ENCODE peak calls at places on chromosomes 12 and 14, in ten cellular contexts. One of them, this sample, is unnamed.

GRCh38 chr12:716506-716905 is 35.9 kb upstream of the WNK1 start:
- DNase-seq in uterus: peak; percentile 51
- DNase-seq in gastrocnemius medialis: no peak
- DNase-seq in A549: no peak
- DNase-seq in erythroblast: peak; percentile 62
- DNase-seq in heart left ventricle: no peak
- DNase-seq in breast epithelium: no peak
- DNase-seq in transverse colon: no peak
- DNase-seq in tibial nerve: no peak
- DNase-seq in stomach: no peak
- DNase-seq in this sample: no peak

GRCh38 chr12:43937947-43938346 is 102.1 kb downstream of the TMEM117 start:
- DNase-seq in uterus: no peak
- DNase-seq in gastrocnemius medialis: no peak
- DNase-seq in A549: peak; percentile 16
- DNase-seq in erythroblast: peak; percentile 9
- DNase-seq in heart left ventricle: no peak
- DNase-seq in breast epithelium: no peak
- DNase-seq in transverse colon: no peak
- DNase-seq in tibial nerve: no peak
- DNase-seq in stomach: no peak
- DNase-seq in this sample: no peak

GRCh38 chr14:92928961-92929688 is 6.2 kb downstream of the CHGA start:
- DNase-seq in uterus: no peak
- DNase-seq in gastrocnemius medialis: no peak
- DNase-seq in A549: no peak
- DNase-seq in erythroblast: no peak
- DNase-seq in heart left ventricle: no peak
- DNase-seq in breast epithelium: no peak
- DNase-seq in transverse colon: no peak
- DNase-seq in tibial nerve: no peak
- DNase-seq in stomach: no peak
- DNase-seq in this sample: no peak

GRCh38 chr12:95908573-95908972 is 33.8 kb downstream of the CCDC38 start:
- DNase-seq in uterus: no peak
- DNase-seq in gastrocnemius medialis: no peak
- DNase-seq in A549: no peak
- DNase-seq in erythroblast: no peak
- DNase-seq in heart left ventricle: no peak
- DNase-seq in breast epithelium: no peak
- DNase-seq in transverse colon: no peak
- DNase-seq in tibial nerve: no peak
- DNase-seq in stomach: no peak
- DNase-seq in this sample: no peak

GRCh38 chr14:92531151-92531873 is 17.7 kb downstream of the RIN3 start:
- DNase-seq in uterus: no peak
- DNase-seq in gastrocnemius medialis: no peak
- DNase-seq in A549: no peak
- DNase-seq in erythroblast: no peak
- DNase-seq in heart left ventricle: no peak
- DNase-seq in breast epithelium: no peak
- DNase-seq in transverse colon: no peak
- DNase-seq in tibial nerve: no peak
- DNase-seq in stomach: no peak
- DNase-seq in this sample: no peak

GRCh38 chr12:230925-231671 is 17.1 kb upstream of the SLC6A12 start:
- DNase-seq in uterus: peak; percentile 8
- DNase-seq in gastrocnemius medialis: no peak
- DNase-seq in A549: no peak
- DNase-seq in erythroblast: no peak
- DNase-seq in heart left ventricle: no peak
- DNase-seq in breast epithelium: no peak
- DNase-seq in transverse colon: no peak
- DNase-seq in tibial nerve: no peak
- DNase-seq in stomach: no peak
- DNase-seq in this sample: no peak

GRCh38 chr14:85731198-85731597 is 201.3 kb downstream of the FLRT2 start:
- DNase-seq in uterus: peak; percentile 32
- DNase-seq in gastrocnemius medialis: peak; percentile 24
- DNase-seq in A549: no peak
- DNase-seq in erythroblast: no peak
- DNase-seq in heart left ventricle: no peak
- DNase-seq in breast epithelium: no peak
- DNase-seq in transverse colon: no peak
- DNase-seq in tibial nerve: peak; percentile 67
- DNase-seq in stomach: no peak
- DNase-seq in this sample: no peak

GRCh38 chr12:123548107-123548506 is 14.6 kb upstream of the RILPL1 start:
- DNase-seq in uterus: no peak
- DNase-seq in gastrocnemius medialis: no peak
- DNase-seq in A549: no peak
- DNase-seq in erythroblast: no peak
- DNase-seq in heart left ventricle: no peak
- DNase-seq in breast epithelium: no peak
- DNase-seq in transverse colon: no peak
- DNase-seq in tibial nerve: no peak
- DNase-seq in stomach: no peak
- DNase-seq in this sample: no peak

DNA sequence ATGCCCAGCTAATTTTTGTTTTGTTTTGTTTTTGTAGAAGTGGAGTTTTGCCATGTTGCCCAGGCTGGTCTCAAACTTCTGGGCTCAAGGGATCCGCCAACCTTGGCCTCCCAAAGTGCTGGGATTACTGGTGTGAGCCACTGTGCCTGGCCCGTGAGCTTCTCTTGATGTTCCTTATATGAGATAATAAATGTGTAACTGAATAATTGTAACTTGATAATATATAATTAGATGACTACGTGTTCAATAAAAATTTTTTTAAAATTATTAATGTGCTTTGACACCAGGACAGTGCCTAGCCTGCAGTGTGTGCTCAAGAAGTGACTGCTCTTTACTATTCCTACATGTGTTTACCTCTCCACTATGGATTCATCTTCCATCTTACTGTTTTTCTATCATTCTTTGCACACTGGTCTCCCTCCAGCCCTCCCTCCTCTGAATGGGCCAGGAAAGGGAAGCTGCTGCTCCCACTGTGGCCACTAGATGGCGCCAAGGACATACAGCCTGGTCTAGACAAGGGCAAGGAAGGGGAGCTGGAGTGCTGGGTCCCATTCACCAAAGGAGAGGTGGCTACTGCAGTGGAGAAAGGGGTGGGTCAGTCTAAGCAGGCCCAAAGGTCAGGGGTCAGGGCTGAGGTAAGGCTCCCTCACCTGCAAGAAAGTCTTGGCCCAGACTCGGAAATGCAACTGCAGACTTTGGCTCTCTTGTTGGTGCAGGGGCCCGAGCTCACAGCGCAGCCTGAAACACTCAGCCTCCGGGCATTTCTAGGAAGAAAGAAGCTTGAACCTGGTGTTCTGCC is 14.7 kb upstream of the ZNF385A start:
- DNase-seq in uterus: peak; percentile 89
- DNase-seq in gastrocnemius medialis: peak; percentile 78
- DNase-seq in A549: peak; percentile 85
- DNase-seq in erythroblast: peak; percentile 91
- DNase-seq in heart left ventricle: peak; percentile 92
- DNase-seq in breast epithelium: peak; percentile 81
- DNase-seq in transverse colon: peak; percentile 85
- DNase-seq in tibial nerve: peak; percentile 98
- DNase-seq in stomach: peak; percentile 87
- DNase-seq in this sample: peak; percentile 70
- TF ChIP-seq POLR2A in uterus: no peak
- TF ChIP-seq POLR2A in gastrocnemius medialis: no peak
- TF ChIP-seq POLR2A in A549: no peak
- TF ChIP-seq POLR2A in erythroblast: no peak
- TF ChIP-seq POLR2A in heart left ventricle: no peak
- TF ChIP-seq POLR2A in breast epithelium: no peak
- TF ChIP-seq POLR2A in transverse colon: no peak
- TF ChIP-seq POLR2A in tibial nerve: no peak
- TF ChIP-seq POLR2A in stomach: no peak
- TF ChIP-seq POLR2A in this sample: no peak

DNA sequence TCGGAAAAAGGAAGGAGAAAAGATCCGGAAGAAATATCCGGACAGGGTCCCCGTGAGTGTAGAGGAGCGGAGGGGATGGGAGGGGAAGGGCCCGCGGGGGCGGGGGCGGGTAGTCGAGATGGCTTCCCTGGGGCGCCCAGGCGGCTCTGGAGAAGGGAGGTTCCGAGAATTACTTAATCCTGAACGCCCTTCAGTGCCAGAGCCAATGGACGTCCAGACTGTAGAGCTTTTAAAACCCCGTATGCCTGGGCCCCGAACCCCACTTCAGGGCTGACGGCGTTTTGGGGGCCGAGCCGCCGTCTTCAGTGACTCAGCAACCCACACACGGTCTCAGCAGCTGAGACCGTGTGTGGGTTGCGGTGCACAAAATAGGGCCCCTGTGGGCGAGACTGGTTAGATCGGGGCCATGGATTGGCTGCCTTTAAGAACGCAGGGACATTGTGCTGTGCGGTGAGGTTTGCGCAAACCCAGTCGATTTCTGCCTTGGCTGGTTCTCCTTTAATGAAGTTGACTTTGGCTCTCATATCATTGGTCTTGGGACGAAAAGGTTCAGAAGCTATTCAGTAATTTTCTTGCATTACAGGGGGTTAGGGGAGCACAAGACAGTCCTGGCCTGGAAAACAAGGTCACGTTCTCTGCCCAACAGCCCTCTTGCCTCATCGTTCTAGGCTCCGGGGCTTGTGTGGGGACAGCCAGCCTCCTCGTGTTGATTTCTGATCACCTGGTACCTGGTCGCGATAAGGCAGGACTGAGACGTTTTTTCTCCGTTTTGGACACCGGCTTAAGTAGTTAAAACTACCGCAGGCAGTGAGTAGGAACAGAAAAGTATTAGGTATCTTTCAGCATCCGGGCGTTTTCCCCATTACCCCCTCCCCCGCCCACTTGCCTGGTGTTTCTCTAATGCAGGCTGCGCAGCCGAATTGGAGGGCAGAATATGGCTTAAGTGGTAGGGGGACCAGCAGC is 772 bp downstream of the GABARAPL1 start:
- DNase-seq in uterus: peak; percentile 74
- DNase-seq in gastrocnemius medialis: peak; percentile 85
- DNase-seq in A549: peak; percentile 73
- DNase-seq in erythroblast: peak; percentile 94
- DNase-seq in heart left ventricle: peak; percentile 77
- DNase-seq in breast epithelium: peak; percentile 88
- DNase-seq in transverse colon: peak; percentile 75
- DNase-seq in tibial nerve: peak; percentile 80
- DNase-seq in stomach: peak; percentile 72
- DNase-seq in this sample: peak; percentile 70
- TF ChIP-seq POLR2A in uterus: peak; percentile 7
- TF ChIP-seq POLR2A in gastrocnemius medialis: peak; percentile 76
- TF ChIP-seq POLR2A in A549: no peak
- TF ChIP-seq POLR2A in erythroblast: peak; percentile 51
- TF ChIP-seq POLR2A in heart left ventricle: peak; percentile 11
- TF ChIP-seq POLR2A in breast epithelium: peak; percentile 73
- TF ChIP-seq POLR2A in transverse colon: peak; percentile 65
- TF ChIP-seq POLR2A in tibial nerve: peak; percentile 30
- TF ChIP-seq POLR2A in stomach: no peak
- TF ChIP-seq POLR2A in this sample: peak; percentile 16

GRCh38 chr12:120453060-120453761 is 7.0 kb downstream of the GATC start:
- DNase-seq in uterus: no peak
- DNase-seq in gastrocnemius medialis: no peak
- DNase-seq in A549: no peak
- DNase-seq in erythroblast: no peak
- DNase-seq in heart left ventricle: no peak
- DNase-seq in breast epithelium: no peak
- DNase-seq in transverse colon: no peak
- DNase-seq in tibial nerve: no peak
- DNase-seq in stomach: no peak
- DNase-seq in this sample: no peak
- TF ChIP-seq POLR2A in uterus: no peak
- TF ChIP-seq POLR2A in gastrocnemius medialis: no peak
- TF ChIP-seq POLR2A in A549: no peak
- TF ChIP-seq POLR2A in erythroblast: no peak
- TF ChIP-seq POLR2A in heart left ventricle: no peak
- TF ChIP-seq POLR2A in breast epithelium: no peak
- TF ChIP-seq POLR2A in transverse colon: no peak
- TF ChIP-seq POLR2A in tibial nerve: no peak
- TF ChIP-seq POLR2A in stomach: no peak
- TF ChIP-seq POLR2A in this sample: no peak

GRCh38 chr12:108881953-108882352 is 2.1 kb downstream of the DAO start:
- DNase-seq in uterus: no peak
- DNase-seq in gastrocnemius medialis: no peak
- DNase-seq in A549: no peak
- DNase-seq in erythroblast: no peak
- DNase-seq in heart left ventricle: no peak
- DNase-seq in breast epithelium: no peak
- DNase-seq in transverse colon: no peak
- DNase-seq in tibial nerve: no peak
- DNase-seq in stomach: no peak
- DNase-seq in this sample: no peak

GRCh38 chr12:108876550-108876949 is 3.3 kb upstream of the DAO start:
- DNase-seq in uterus: no peak
- DNase-seq in gastrocnemius medialis: no peak
- DNase-seq in A549: no peak
- DNase-seq in erythroblast: no peak
- DNase-seq in heart left ventricle: no peak
- DNase-seq in breast epithelium: no peak
- DNase-seq in transverse colon: no peak
- DNase-seq in tibial nerve: no peak
- DNase-seq in stomach: no peak
- DNase-seq in this sample: no peak

GRCh38 chr12:108875280-108875679 is 4.6 kb upstream of the DAO start:
- DNase-seq in uterus: no peak
- DNase-seq in gastrocnemius medialis: no peak
- DNase-seq in A549: no peak
- DNase-seq in erythroblast: no peak
- DNase-seq in heart left ventricle: no peak
- DNase-seq in breast epithelium: no peak
- DNase-seq in transverse colon: no peak
- DNase-seq in tibial nerve: no peak
- DNase-seq in stomach: no peak
- DNase-seq in this sample: no peak

GRCh38 chr12:108875682-108876361 is 4.1 kb upstream of the DAO start:
- DNase-seq in uterus: no peak
- DNase-seq in gastrocnemius medialis: no peak
- DNase-seq in A549: no peak
- DNase-seq in erythroblast: no peak
- DNase-seq in heart left ventricle: no peak
- DNase-seq in breast epithelium: no peak
- DNase-seq in transverse colon: no peak
- DNase-seq in tibial nerve: no peak
- DNase-seq in stomach: no peak
- DNase-seq in this sample: no peak

DNA sequence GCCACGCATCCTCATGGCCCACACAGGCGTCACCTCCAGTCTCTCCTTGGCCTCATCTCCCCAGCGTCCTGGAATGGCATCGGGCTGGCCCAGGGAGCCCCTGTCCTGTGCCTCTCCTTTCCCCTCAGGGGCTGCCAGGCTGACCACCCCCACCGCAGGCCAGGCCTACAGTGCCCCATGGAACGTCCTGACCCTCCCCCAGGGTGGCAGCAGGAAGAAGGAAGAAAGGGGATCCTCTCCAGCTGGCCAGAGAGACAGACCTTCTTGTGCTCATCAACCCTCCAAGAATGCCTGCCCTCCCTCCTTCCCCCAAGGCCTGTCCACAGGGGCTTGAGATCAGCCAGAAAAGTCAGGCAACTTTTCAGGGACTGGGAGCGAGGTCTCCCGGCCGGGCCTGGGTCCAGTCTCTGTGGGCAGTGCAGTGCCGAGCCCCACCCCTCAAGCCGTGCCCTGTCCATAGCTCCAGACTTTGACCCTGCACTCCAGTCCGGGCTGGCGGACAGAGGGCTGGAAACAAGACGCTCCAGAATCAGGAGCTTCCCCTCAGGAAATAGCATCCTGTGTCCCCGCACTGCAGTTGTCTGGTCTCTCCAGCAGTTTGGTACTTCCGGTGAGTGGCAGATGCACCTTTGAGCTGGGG is at the start of gene DAO:
- DNase-seq in uterus: no peak
- DNase-seq in gastrocnemius medialis: no peak
- DNase-seq in A549: no peak
- DNase-seq in erythroblast: no peak
- DNase-seq in heart left ventricle: no peak
- DNase-seq in breast epithelium: no peak
- DNase-seq in transverse colon: peak; percentile 29
- DNase-seq in tibial nerve: no peak
- DNase-seq in stomach: no peak
- DNase-seq in this sample: no peak
- TF ChIP-seq POLR2A in uterus: no peak
- TF ChIP-seq POLR2A in gastrocnemius medialis: no peak
- TF ChIP-seq POLR2A in A549: no peak
- TF ChIP-seq POLR2A in erythroblast: no peak
- TF ChIP-seq POLR2A in heart left ventricle: no peak
- TF ChIP-seq POLR2A in breast epithelium: no peak
- TF ChIP-seq POLR2A in transverse colon: no peak
- TF ChIP-seq POLR2A in tibial nerve: no peak
- TF ChIP-seq POLR2A in stomach: no peak
- TF ChIP-seq POLR2A in this sample: no peak

This sample was measured in prostate gland.